ENCODE peak calls at places on chromosomes 6 and 20, in four cellular contexts. Q, I, F and Z are unnamed samples.

GRCh38 chr20:25399038-25399430 is 8.4 kb upstream of the ABHD12 start:
- DNase-seq in Q (no peak), I (peak; percentile 91), F (no peak), Z (peak; percentile 23)

GRCh38 chr6:162343196-162343901 is 384.2 kb downstream of the PRKN start:
- DNase-seq in Q (no peak), I (no peak), F (no peak), Z (no peak)

GRCh38 chr20:48758206-48758820 is 69.5 kb downstream of the PREX1 start:
- DNase-seq in Q (no peak), I (no peak), F (no peak), Z (no peak)

GRCh38 chr6:21500314-21500713 is 93.2 kb upstream of the SOX4 start:
- DNase-seq in Q (no peak), I (no peak), F (no peak), Z (no peak)

GRCh38 chr6:165274611-165275010 is 34.8 kb downstream of the C6orf118 start:
- DNase-seq in Q (no peak), I (no peak), F (no peak), Z (no peak)

GRCh38 chr6:21873562-21873961 is 280.0 kb downstream of the SOX4 start:
- DNase-seq in Q (no peak), I (no peak), F (no peak), Z (no peak)

GRCh38 chr6:13135152-13135551 is 193.2 kb downstream of the TBC1D7 start:
- DNase-seq in Q (no peak), I (no peak), F (no peak), Z (no peak)

GRCh38 chr6:4644962-4645361 is 131.2 kb upstream of the CDYL start:
- DNase-seq in Q (no peak), I (no peak), F (no peak), Z (no peak)

GRCh38 chr20:53371216-53371615 is 222.4 kb downstream of the ZNF217 start:
- DNase-seq in Q (no peak), I (no peak), F (no peak), Z (no peak)

GRCh38 chr6:42345696-42346416 is 105.9 kb downstream of the TRERF1 start:
- DNase-seq in Q (no peak), I (no peak), F (no peak), Z (no peak)

GRCh38 chr20:45842169-45842812 is 8.7 kb downstream of the SNX21 start:
- DNase-seq in Q (peak; percentile 33), I (no peak), F (no peak), Z (no peak)

GRCh38 chr6:109717971-109718370 is 26.9 kb downstream of the FIG4 start:
- DNase-seq in Q (no peak), I (no peak), F (no peak), Z (no peak)

GRCh38 chr6:148085651-148086321 is 256.9 kb upstream of the SASH1 start:
- DNase-seq in Q (no peak), I (no peak), F (no peak), Z (no peak)

GRCh38 chr6:122207794-122208193 is 191.7 kb upstream of the HSF2 start:
- DNase-seq in Q (no peak), I (no peak), F (no peak), Z (no peak)

GRCh38 chr6:134193536-134194521 is 124.1 kb downstream of the SGK1 start:
- DNase-seq in Q (no peak), I (no peak), F (no peak), Z (no peak)

GRCh38 chr20:18314786-18315406 is 26.6 kb downstream of the ZNF133 start:
- DNase-seq in Q (no peak), I (no peak), F (no peak), Z (no peak)

GRCh38 chr6:140597181-140597580 is 1222.7 kb upstream of the CITED2 start:
- DNase-seq in Q (no peak), I (no peak), F (no peak), Z (no peak)

GRCh38 chr6:155980014-155980413 is 524.4 kb upstream of the NOX3 start:
- DNase-seq in Q (no peak), I (no peak), F (no peak), Z (no peak)

GRCh38 chr6:51992834-51993233 is 94.6 kb downstream of the PKHD1 start:
- DNase-seq in Q (no peak), I (no peak), F (no peak), Z (no peak)

GRCh38 chr6:40425192-40425919 is 161.8 kb downstream of the LRFN2 start:
- DNase-seq in Q (no peak), I (no peak), F (no peak), Z (no peak)

GRCh38 chr6:17816921-17817611 is 110.3 kb upstream of the NUP153 start:
- DNase-seq in Q (no peak), I (peak; percentile 75), F (no peak), Z (no peak)

GRCh38 chr6:106974337-106974998 is at the start of gene CD24:
- DNase-seq in Q (no peak), I (no peak), F (peak; percentile 91), Z (peak; percentile 41)

GRCh38 chr6:71367763-71368162 is 79.2 kb downstream of the OGFRL1 start:
- DNase-seq in Q (no peak), I (no peak), F (no peak), Z (no peak)

GRCh38 chr6:74551896-74552295 is 654.0 kb downstream of the COL12A1 start:
- DNase-seq in Q (no peak), I (no peak), F (no peak), Z (no peak)
- TF ChIP-seq BRCA1 in Q (no peak), I (no peak), F (no peak), Z (no peak)

GRCh38 chr6:142950291-142950690 is 5.3 kb upstream of the HIVEP2 start:
- DNase-seq in Q (no peak), I (no peak), F (no peak), Z (no peak)
- TF ChIP-seq BRCA1 in Q (no peak), I (no peak), F (no peak), Z (no peak)

DNA sequence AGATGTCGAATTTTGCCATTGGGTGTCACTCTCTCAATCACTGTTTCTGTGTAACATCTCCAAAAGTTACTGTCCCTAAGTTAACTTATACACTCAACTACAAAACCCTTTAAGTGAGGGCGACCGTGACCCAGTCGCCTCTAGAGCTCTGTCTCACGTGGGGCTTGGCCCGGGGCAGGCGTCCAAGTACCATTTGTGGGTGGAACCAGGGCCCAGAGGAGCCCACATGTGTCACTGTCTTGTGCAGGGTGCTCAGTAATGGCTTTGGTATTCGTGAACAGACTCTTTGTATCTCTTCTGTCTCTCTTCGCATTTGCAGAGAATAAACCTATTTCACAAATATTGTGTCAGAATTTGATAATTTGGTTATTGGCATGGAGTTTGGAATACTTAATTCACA is 109.9 kb upstream of the THBS2 start:
- DNase-seq in Q (no peak), I (no peak), F (no peak), Z (no peak)
- TF ChIP-seq BRCA1 in Q (no peak), I (no peak), F (no peak), Z (no peak)

DNA sequence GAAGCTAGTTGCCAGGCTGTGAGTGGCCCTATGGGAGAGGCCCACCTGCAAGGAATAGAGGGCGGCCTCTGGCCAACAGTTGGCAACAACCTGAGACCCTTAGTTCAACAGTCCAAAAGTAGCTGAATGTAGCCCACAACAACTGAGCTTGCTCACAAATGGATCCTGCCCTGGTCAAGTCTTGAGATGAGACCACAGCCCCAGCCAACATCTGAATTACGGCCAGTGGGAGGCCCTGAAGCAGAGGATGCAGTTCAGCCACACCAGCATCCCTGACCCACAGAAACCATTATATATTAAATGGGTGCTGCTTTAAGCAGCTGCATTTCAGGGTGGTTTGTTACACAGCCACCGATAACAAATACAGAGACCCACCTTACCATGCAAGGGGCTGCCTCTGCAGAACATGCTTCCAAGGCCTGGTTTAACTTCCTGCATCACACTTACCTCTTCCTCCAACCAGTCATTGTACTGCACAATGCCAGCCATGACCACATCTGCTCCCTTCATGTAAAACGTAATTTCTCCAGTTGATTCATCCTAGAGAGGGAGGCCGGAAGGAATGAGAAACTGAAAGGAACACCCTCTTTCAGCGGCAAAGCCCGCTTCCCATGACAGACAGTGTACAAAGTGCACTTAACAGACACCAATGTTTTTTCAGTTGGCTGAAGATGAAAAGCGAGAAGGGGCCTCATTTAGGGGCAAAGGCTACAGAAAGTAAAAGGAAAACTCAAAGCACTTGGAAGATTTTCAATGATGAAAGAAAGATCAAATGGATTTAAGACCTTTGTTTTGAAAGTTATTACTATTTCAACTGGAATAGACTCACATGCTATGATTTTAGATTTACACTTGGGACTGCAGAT is 86.2 kb upstream of the NFATC2 start:
- DNase-seq in Q (no peak), I (peak; percentile 90), F (no peak), Z (no peak)
- TF ChIP-seq BRCA1 in Q (no peak), I (no peak), F (no peak), Z (no peak)